ENCODE peak calls at places on chromosomes 12 and 14, in four cellular contexts. U is uterus, T is HCT116, V is prostate gland. B is an unnamed sample.

GRCh38 chr14:99716091-99716849 is 32.2 kb downstream of the CYP46A1 start:
- DNase-seq in U (no peak), T (no peak), V (no peak), B (no peak)

GRCh38 chr12:20411309-20411708 is 43.0 kb downstream of the PDE3A start:
- DNase-seq in U (no peak), T (no peak), V (no peak), B (no peak)

GRCh38 chr14:54572316-54572715 is 5.4 kb downstream of the SAMD4A start:
- DNase-seq in U (no peak), T (no peak), V (no peak), B (peak; percentile 43)

GRCh38 chr14:23055621-23056256 is 1.6 kb downstream of the CDH24 start:
- DNase-seq in U (no peak), T (no peak), V (no peak), B (no peak)

GRCh38 chr14:104970231-104971068 is 7.7 kb downstream of the AHNAK2 start:
- DNase-seq in U (peak; percentile 92), T (peak; percentile 56), V (no peak), B (no peak)

GRCh38 chr14:91380610-91381371 is 36.8 kb downstream of the CCDC88C start:
- DNase-seq in U (peak; percentile 41), T (no peak), V (no peak), B (no peak)

GRCh38 chr12:90959538-90960139 is 4.7 kb upstream of the CCER1 start:
- DNase-seq in U (no peak), T (peak; percentile 39), V (peak; percentile 23), B (peak; percentile 52)

GRCh38 chr14:38001501-38001900 is 206.2 kb upstream of the SSTR1 start:
- DNase-seq in U (no peak), T (no peak), V (no peak), B (no peak)

GRCh38 chr12:55972906-55973597 is 826 bp upstream of the RAB5B start:
- DNase-seq in U (no peak), T (no peak), V (peak; percentile 23), B (no peak)

GRCh38 chr14:71515520-71515919 is 416.7 kb upstream of the RGS6 start:
- DNase-seq in U (no peak), T (no peak), V (no peak), B (no peak)

GRCh38 chr12:52074656-52075408 is 4.7 kb upstream of the SMIM41 start:
- DNase-seq in U (no peak), T (no peak), V (no peak), B (no peak)

GRCh38 chr14:96747608-96748007 is 49.6 kb upstream of the VRK1 start:
- DNase-seq in U (no peak), T (no peak), V (no peak), B (no peak)

GRCh38 chr14:96797943-96798349 is 764 bp downstream of the VRK1 start:
- DNase-seq in U (no peak), T (no peak), V (no peak), B (no peak)

GRCh38 chr14:65239143-65239672 is 136.9 kb upstream of the MAX start:
- DNase-seq in U (no peak), T (no peak), V (no peak), B (no peak)

GRCh38 chr12:647039-647712 is 16.1 kb downstream of the NINJ2 start:
- DNase-seq in U (no peak), T (no peak), V (no peak), B (no peak)

GRCh38 chr12:44626883-44627282 is 249.2 kb downstream of the NELL2 start:
- DNase-seq in U (no peak), T (no peak), V (no peak), B (no peak)

GRCh38 chr14:102736956-102737355 is 40.3 kb upstream of the TRAF3 start:
- DNase-seq in U (no peak), T (no peak), V (no peak), B (no peak)

GRCh38 chr14:96897184-96897583 is 100.0 kb downstream of the VRK1 start:
- DNase-seq in U (no peak), T (no peak), V (no peak), B (no peak)

GRCh38 chr12:49582201-49582600 is 14.3 kb upstream of the MCRS1 start:
- DNase-seq in U (no peak), T (no peak), V (no peak), B (no peak)

GRCh38 chr12:111409403-111410228 is 3.9 kb downstream of the SH2B3 start:
- DNase-seq in U (peak; percentile 47), T (no peak), V (no peak), B (no peak)

GRCh38 chr12:121816925-121817647 is 13.3 kb downstream of the SETD1B start:
- DNase-seq in U (no peak), T (no peak), V (no peak), B (no peak)

GRCh38 chr12:115303751-115304309 is 619.9 kb upstream of the TBX3 start:
- DNase-seq in U (no peak), T (no peak), V (no peak), B (no peak)

DNA sequence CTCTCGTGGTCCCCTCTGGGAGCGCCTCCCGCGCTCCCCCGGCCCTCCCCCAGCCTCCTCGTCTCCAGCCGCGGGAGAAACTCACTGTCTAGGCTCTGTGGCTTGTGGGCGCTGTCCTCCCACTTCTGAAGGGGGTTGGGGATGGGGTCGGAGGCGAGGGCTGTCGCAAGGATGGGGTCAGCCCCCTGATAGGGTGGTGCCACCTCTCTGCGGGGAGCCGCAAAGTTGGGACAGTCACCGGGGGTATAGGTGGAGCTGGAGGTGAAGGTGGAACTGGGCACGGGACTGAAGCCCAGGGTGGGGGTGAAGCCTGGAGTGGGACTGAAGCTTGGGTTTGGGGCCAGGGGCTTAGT is 12.2 kb downstream of the TNFRSF1A start:
- DNase-seq in U (no peak), T (no peak), V (no peak), B (no peak)
- TF ChIP-seq CTCF in U (no peak), T (no peak), V (no peak), B (no peak)

GRCh38 chr14:25049559-25050493 is at the start of gene STXBP6:
- DNase-seq in U (peak; percentile 70), T (no peak), V (peak; percentile 77), B (peak; percentile 80)
- TF ChIP-seq POLR2A in U (peak; percentile 10), T (no peak), V (peak; percentile 45), B (no peak)

DNA sequence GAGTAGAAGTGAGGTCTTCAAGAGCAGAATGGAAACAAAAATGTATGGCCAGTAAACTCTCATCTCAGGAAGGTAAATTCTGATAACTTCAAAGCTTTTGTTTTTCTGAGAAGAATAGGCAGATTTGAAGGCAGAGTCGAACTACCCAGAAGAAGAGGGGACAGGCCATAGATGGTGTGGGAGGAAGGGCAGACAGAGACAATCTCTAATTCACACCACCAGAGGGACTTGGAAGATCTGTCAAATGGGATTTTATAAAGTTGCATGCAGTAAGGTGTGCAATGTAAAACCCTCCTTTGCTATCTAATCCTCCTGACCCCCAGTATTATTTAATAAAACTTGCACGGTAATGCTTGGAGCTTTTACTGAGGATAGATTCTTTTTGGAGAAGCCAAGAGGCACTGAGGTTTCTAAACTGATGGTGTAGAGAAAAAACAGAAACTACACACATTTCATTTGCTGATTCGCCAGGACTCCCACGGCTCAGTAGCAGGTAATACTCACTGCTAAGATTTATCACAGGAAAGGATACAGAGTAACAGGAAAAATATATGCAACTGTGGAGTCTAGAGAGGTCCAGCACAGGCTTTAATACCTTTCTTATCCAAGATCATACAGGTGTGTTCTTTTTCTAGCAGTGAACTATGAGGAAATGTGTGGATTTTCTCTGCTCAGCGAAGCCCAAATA is 18.3 kb downstream of the SLC38A2 start:
- DNase-seq in U (no peak), T (no peak), V (no peak), B (no peak)
- H3K4me1 ChIP-seq in U (no peaks in the 10 kb centered on the region), T (peaks cover 16% of the 10 kb centered on the region), V (no peaks in the 10 kb centered on the region), B (no peaks in the 10 kb centered on the region)

GRCh38 chr12:103824845-103825244 is 16.2 kb downstream of the NT5DC3 start:
- DNase-seq in U (no peak), T (no peak), V (no peak), B (no peak)
- TF ChIP-seq CTCF in U (no peak), T (no peak), V (no peak), B (no peak)

DNA sequence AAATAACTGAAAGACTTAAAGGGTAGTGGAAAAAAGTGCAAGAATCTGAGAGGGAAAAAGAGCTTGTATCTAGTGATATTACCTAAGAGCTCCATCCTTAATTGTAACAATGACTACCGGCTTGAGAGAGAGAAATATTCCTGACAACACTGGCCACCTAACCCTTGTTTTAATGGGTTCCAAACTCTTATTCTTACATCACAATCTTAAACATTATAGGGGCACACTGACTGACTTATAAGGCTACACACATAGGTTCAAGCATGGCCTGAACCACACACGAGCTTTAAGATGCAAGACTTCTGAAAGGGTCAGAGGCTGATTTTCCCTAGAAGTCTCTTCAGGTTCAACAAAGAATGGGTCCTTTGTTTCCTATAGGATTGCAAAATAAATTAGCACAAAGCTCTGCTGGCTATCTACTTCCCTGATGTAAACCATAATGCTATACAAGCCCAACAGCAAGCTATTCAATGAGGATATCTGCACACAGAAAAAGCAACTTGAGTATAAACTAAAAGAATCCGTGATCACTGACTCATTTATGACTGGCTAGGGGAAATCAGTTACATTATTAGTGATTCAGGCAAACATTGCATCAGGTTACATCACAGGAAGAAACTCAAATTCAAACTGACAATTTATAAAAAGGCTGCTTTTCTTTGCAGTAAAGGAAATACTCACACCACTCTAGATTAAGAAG is 8.6 kb downstream of the BTG1 start:
- DNase-seq in U (no peak), T (peak; percentile 49), V (no peak), B (no peak)
- TF ChIP-seq POLR2A in U (no peak), T (no peak), V (no peak), B (no peak)

GRCh38 chr12:108722992-108723766 is 8.1 kb downstream of the CORO1C start:
- DNase-seq in U (no peak), T (no peak), V (no peak), B (no peak)
- H3K4me1 ChIP-seq in U (peaks cover 6% of the 10 kb centered on the region), T (peaks cover 49% of the 10 kb centered on the region), V (no peaks in the 10 kb centered on the region), B (peaks cover 16% of the 10 kb centered on the region)

DNA sequence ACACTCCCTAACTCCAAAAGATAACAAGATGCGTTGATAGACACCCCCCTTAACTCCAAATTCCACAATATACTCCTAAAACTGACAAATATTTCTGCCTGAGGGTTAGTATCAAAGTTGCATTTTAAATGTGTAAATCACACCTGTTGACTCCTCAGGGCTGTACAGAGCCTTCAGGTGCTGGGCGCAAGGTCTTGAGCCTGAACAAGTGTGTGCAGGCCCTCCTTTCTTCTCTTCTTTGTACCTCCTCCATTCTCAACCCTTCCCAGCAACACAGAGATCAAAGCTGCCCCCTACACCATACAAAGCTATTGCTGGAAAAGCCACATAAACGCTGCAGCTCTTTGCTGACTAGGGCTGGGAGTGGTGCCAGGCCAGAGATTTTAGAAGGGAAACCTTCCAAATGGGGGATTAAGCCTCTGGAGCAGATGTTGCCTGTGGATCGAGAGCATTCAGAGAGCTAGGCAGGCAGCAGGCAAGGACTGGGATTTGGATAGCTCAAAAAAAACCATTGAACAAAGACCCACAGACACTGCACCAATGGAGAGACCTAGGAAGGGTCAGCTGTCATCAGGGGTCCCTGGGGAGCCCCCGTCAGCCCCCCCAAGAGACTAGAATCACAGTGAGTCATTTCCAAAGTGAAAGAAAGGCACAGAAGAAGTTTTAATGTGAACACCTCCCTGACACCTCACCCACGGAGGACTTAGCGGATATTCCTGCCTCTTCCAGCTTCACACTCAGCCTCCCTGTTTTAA is 18.3 kb upstream of the SUSD6 start:
- DNase-seq in U (peak; percentile 69), T (no peak), V (no peak), B (peak; percentile 54)
- TF ChIP-seq CTCF in U (no peak), T (no peak), V (no peak), B (no peak)

GRCh38 chr14:24212924-24213865 is at the start of gene CHMP4A:
- DNase-seq in U (peak; percentile 95), T (peak; percentile 95), V (peak; percentile 94), B (peak; percentile 97)
- TF ChIP-seq POLR2A in U (peak; percentile 70), T (peak; percentile 77), V (peak; percentile 94), B (no peak)

B was measured in testis.